ENCODE peak calls at places on chromosomes 6 and 20, in five cellular contexts. F is psoas muscle, U is pancreas, T is tibial nerve, D is fibroblast of lung. X is an unnamed sample.
A peak's percentile ranks its signal among the peaks of the same experiment; 100 is the strongest.

GRCh38 chr6:162372092-162372491 is 355.5 kb downstream of the PRKN start:
- DNase-seq in T (no peak), U (no peak), F (no peak), D (no peak), X (no peak)

GRCh38 chr6:1645466-1646185 is 35.9 kb downstream of the FOXC1 start:
- DNase-seq in F (no peak), T (no peak), D (no peak), U (no peak), X (no peak)

GRCh38 chr6:1787894-1788293 is 178.2 kb downstream of the FOXC1 start:
- DNase-seq in U (peak; percentile 76), D (peak; percentile 88), T (no peak), F (peak; percentile 18), X (peak; percentile 20)

GRCh38 chr20:36856691-36857635 is 19.0 kb upstream of the TLDC2 start:
- DNase-seq in F (no peak), D (no peak), U (no peak), T (no peak), X (no peak)

GRCh38 chr20:63100401-63100925 is 93.7 kb upstream of the BHLHE23 start:
- DNase-seq in D (no peak), U (no peak), F (no peak), T (no peak), X (no peak)

GRCh38 chr20:45128066-45128465 is 3.8 kb upstream of the WFDC12 start:
- DNase-seq in U (no peak), F (no peak), T (no peak), D (no peak), X (no peak)

GRCh38 chr20:61960836-61961235 is 104.8 kb downstream of the TAF4 start:
- DNase-seq in D (no peak), F (no peak), U (no peak), T (no peak), X (no peak)

GRCh38 chr20:60203451-60203850 is 245.2 kb downstream of the CDH26 start:
- DNase-seq in F (no peak), D (peak; percentile 33), T (no peak), U (no peak), X (no peak)

GRCh38 chr20:9215539-9215938 is 146.7 kb downstream of the PLCB4 start:
- DNase-seq in U (no peak), T (no peak), F (no peak), D (no peak), X (no peak)

GRCh38 chr6:32982702-32983492 is 14.5 kb downstream of the BRD2 start:
- DNase-seq in U (no peak), F (no peak), T (no peak), D (no peak), X (no peak)

GRCh38 chr6:112457891-112458290 is 110.8 kb downstream of the RFPL4B start:
- DNase-seq in D (peak; percentile 17), U (no peak), F (no peak), T (no peak), X (no peak)

GRCh38 chr6:84492246-84493135 is 265.0 kb upstream of the CEP162 start:
- DNase-seq in F (no peak), T (no peak), U (no peak), D (no peak), X (no peak)

GRCh38 chr6:145508107-145508506 is 227.2 kb downstream of the EPM2A start:
- DNase-seq in U (no peak), F (no peak), D (no peak), T (no peak), X (no peak)

GRCh38 chr20:12936020-12936419 is 72.8 kb upstream of the SPTLC3 start:
- DNase-seq in U (no peak), D (no peak), T (no peak), F (no peak), X (no peak)

GRCh38 chr6:108589244-108589730 is 28.6 kb downstream of the FOXO3 start:
- DNase-seq in F (peak; percentile 76), D (peak; percentile 70), U (peak; percentile 67), T (peak; percentile 67), X (peak; percentile 79)

GRCh38 chr6:84350397-84350796 is 123.0 kb upstream of the CEP162 start:
- DNase-seq in D (no peak), U (no peak), T (no peak), F (no peak), X (no peak)

GRCh38 chr6:135880066-135880972 is 28.8 kb downstream of the PDE7B start:
- DNase-seq in T (no peak), F (no peak), U (no peak), D (peak; percentile 79), X (no peak)

GRCh38 chr6:854405-855073 is 161.6 kb upstream of the EXOC2 start:
- DNase-seq in D (no peak), U (no peak), T (no peak), F (no peak), X (no peak)

GRCh38 chr6:43220439-43220951 is 8.8 kb downstream of the DNPH1 start:
- DNase-seq in U (no peak), F (no peak), T (no peak), D (no peak), X (no peak)

GRCh38 chr6:140504776-140505175 is 1130.3 kb upstream of the CITED2 start:
- DNase-seq in F (no peak), D (no peak), U (no peak), T (no peak), X (no peak)

GRCh38 chr6:140499607-140500006 is 1125.2 kb upstream of the CITED2 start:
- DNase-seq in F (no peak), U (no peak), T (no peak), D (no peak), X (no peak)

DNA sequence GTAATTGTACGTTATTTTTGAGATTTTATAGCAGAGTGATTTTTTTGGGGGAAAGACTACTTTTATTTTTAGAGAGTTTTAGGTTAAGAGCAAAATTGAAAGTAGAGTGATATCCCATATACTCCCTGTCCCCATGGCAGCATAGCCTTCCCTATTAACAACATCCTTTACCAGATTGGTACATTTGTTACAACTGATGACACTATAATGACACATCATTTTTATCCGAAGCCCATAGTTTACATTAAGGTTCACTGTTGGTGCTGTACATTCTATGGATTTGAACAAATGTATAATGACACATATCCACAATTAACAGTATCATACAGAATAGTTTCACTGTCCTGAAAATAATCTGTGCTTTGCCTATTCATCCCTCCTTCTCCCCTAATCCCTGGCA is 1126.4 kb upstream of the CITED2 start:
- DNase-seq in T (no peak), F (no peak), U (no peak), D (no peak), X (no peak)
- H3K9me3 ChIP-seq in T (no peaks in the 10 kb centered on the region), F (no peaks in the 10 kb centered on the region), U (no peaks in the 10 kb centered on the region), D (no peaks in the 10 kb centered on the region), X (no peaks in the 10 kb centered on the region)

GRCh38 chr20:29325304-29325640 is 1932.2 kb upstream of the DEFB115 start:
- DNase-seq in D (no peak), U (no peak), T (no peak), F (no peak), X (no peak)
- H3K9me3 ChIP-seq in D (no peaks in the 10 kb centered on the region), U (no peaks in the 10 kb centered on the region), T (no peaks in the 10 kb centered on the region), F (no peaks in the 10 kb centered on the region), X (no peaks in the 10 kb centered on the region)

DNA sequence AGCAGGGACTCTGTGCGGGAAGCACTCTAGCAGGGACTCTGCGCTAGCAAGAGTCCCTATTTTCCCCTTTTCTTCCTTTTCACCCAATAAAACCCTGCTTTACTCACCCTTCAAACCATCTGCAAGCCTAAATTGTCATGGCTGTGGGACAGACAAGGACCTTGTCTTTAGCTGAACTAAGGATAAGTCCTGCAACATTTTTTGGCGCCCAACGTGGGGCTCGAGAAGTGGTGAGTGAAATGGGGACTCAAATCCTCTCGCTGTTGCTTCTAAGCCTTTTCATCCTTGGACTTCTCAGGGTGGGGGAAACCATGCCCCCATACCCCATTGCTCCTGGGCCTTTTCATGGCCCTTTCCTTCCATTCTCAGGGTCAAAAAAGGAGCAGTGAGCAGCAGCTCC is 46.4 kb downstream of the IMPG1 start:
- DNase-seq in F (no peak), T (no peak), D (peak; percentile 12), U (no peak), X (no peak)
- H3K9me3 ChIP-seq in F (peaks cover 25% of the 10 kb centered on the region), T (peaks cover 5% of the 10 kb centered on the region), D (no peaks in the 10 kb centered on the region), U (no peaks in the 10 kb centered on the region), X (peaks cover 13% of the 10 kb centered on the region)

DNA sequence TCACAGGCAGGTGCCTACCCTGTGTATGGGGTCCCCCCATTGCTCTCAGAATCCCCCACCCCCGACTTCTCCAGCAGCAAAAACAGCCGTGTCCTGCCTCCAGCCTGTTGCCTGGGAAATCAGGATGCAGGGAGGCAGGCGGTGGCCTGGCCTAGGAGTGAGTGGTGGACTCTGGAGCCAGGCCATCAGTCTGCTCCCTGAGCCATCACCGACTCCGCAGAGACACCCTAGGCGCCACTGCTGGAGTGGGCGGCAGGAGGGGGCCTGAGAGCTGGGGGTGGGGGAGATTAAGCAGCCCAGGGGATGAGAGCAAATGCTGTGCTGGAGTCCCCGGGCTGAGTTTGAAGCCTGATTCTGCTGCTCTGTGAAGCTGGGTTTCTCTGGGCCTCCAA is 93.2 kb downstream of the CD40 start:
- DNase-seq in U (no peak), D (no peak), F (no peak), T (no peak), X (no peak)
- H3K9me3 ChIP-seq in U (no peaks in the 10 kb centered on the region), D (no peaks in the 10 kb centered on the region), F (no peaks in the 10 kb centered on the region), T (no peaks in the 10 kb centered on the region), X (no peaks in the 10 kb centered on the region)

GRCh38 chr6:81023708-81024107 is 728.8 kb downstream of the TENT5A start:
- DNase-seq in T (no peak), U (no peak), D (no peak), F (no peak), X (no peak)

GRCh38 chr6:81026041-81026553 is 726.4 kb downstream of the TENT5A start:
- DNase-seq in F (no peak), T (no peak), U (no peak), D (no peak), X (no peak)

DNA sequence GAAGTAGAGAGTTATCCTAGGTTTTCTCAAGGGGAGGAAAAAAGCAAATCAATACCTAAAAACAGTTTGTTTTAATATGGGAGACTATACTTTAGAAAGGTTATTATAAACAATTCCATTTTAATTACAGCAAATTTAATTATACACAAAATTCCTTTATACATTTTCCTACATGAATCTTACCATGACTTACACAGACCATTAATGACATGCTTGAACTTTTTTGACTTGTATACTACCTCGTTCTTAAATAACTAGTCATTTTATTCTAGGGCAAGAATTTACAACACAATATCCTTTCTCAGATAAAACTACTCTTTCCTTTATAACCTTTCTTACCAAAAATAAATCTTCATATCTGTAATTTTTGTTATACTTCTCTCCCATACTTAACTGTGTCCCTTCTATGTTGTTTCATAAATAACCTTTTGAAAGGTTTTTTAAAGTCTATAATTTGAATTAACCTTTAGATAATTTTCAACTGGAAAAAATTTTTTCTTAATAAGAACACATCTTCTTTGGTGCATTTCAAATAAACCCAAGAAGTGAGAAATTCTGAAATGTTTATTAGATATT is 729.4 kb downstream of the TENT5A start:
- DNase-seq in T (no peak), F (no peak), D (peak; percentile 18), U (no peak), X (no peak)
- H3K9me3 ChIP-seq in T (peaks cover under 1% of the 10 kb centered on the region), F (peaks cover 6% of the 10 kb centered on the region), D (no peaks in the 10 kb centered on the region), U (no peaks in the 10 kb centered on the region), X (no peaks in the 10 kb centered on the region)

GRCh38 chr20:41570552-41570951 is 47.6 kb downstream of the CHD6 start:
- DNase-seq in D (peak; percentile 9), U (no peak), F (no peak), T (no peak), X (no peak)
- H3K9me3 ChIP-seq in D (no peaks in the 10 kb centered on the region), U (no peaks in the 10 kb centered on the region), F (no peaks in the 10 kb centered on the region), T (peaks cover 5% of the 10 kb centered on the region), X (no peaks in the 10 kb centered on the region)